ENCODE peak calls at places on chromosomes 4 and X, in six cellular contexts. E, P, V, Y, Q and Z are unnamed samples.

GRCh38 chr4:88613417-88613875 is 21.2 kb downstream of the HERC3 start:
- DNase-seq in V (peak), E (no peak), Q (peak), Y (no peak), P (no peak), Z (no peak)

GRCh38 chr4:181753189-181753588 is 490.0 kb upstream of the TENM3 start:
- DNase-seq in Q (no peak), E (no peak), P (no peak), Y (no peak), V (no peak), Z (no peak)

GRCh38 chrX:72125331-72126047 is 6.2 kb downstream of the RTL5 start:
- DNase-seq in Y (no peak), V (no peak), E (no peak), P (no peak), Q (no peak), Z (no peak)

GRCh38 chrX:55640854-55641253 is 17.7 kb downstream of the FOXR2 start:
- DNase-seq in P (no peak), E (no peak), V (no peak), Q (no peak), Y (no peak), Z (no peak)

GRCh38 chr4:152072001-152072485 is 311.2 kb upstream of the GATB start:
- DNase-seq in E (no peak), Y (no peak), Q (no peak), P (no peak), V (no peak), Z (no peak)

GRCh38 chr4:125319311-125319710 is 4.6 kb downstream of the FAT4 start:
- DNase-seq in Y (no peak), Q (no peak), E (no peak), P (no peak), V (peak), Z (no peak)

GRCh38 chr4:144580421-144580820 is 65.5 kb upstream of the HHIP start:
- DNase-seq in E (no peak), V (no peak), Y (no peak), P (no peak), Q (no peak), Z (no peak)

GRCh38 chr4:566508-567295 is 9.4 kb downstream of the TMEM271 start:
- DNase-seq in V (no peak), Y (no peak), Q (no peak), P (no peak), E (peak), Z (peak)

GRCh38 chr4:55055529-55055928 is 69.9 kb downstream of the KDR start:
- DNase-seq in E (no peak), Q (no peak), Y (no peak), P (no peak), V (no peak), Z (no peak)

GRCh38 chr4:25767877-25768475 is 94.8 kb downstream of the SEL1L3 start:
- DNase-seq in Y (peak), E (peak), P (peak), Q (peak), V (peak), Z (peak)

GRCh38 chrX:79065696-79066095 is 78.8 kb upstream of the GPR174 start:
- DNase-seq in E (no peak), V (no peak), P (no peak), Q (no peak), Y (no peak), Z (no peak)

GRCh38 chrX:71998836-71999509 is 88.3 kb downstream of the NHSL2 start:
- DNase-seq in V (peak), E (peak), Y (peak), Q (peak), P (no peak), Z (peak)

GRCh38 chrX:118325453-118325852 is 20.5 kb upstream of the WDR44 start:
- DNase-seq in P (no peak), V (peak), E (no peak), Y (no peak), Q (no peak), Z (no peak)

GRCh38 chrX:57902633-57903032 is 7.6 kb downstream of the ZXDA start:
- DNase-seq in E (no peak), V (no peak), Q (no peak), Y (no peak), P (no peak), Z (no peak)

GRCh38 chrX:71989768-71990167 is 79.1 kb downstream of the NHSL2 start:
- DNase-seq in Y (no peak), V (peak), P (no peak), E (no peak), Q (no peak), Z (no peak)

DNA sequence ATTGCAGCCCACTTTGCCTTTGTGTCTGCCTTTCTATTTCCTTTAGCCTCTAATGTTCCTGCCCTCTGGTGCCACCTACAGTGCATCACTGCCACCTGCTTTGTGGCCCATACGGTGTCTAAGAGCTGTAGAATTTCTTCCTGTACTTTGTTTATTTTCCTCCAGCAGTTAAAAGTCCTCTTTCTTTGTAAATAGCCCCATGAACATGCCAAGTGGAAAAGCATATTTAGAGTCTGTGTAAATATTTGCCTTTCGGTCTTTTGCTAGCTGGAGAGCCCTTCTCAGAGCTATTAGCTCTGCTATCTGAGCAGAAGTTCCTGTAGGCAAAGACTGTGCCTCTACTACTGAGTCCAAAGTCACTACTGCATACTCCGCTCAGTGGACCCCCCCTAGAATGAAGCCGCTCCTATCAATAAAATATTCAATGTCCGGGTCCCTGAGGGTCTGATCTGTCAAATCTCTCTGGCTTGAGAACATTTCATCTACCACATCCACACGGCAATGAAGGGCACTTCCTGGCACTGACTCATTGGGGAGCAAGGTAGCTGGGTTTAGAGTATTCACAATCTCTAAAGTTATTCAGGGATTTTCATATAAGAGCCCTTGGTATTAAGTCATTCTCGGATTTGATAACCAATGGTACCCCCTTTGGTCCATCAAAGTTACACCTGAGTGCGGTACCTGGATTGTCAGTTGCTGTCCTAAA is 36.3 kb downstream of the SULT1E1 start:
- DNase-seq in Y (no peak), P (peak), Q (no peak), E (no peak), V (peak), Z (no peak)
- TF ChIP-seq CTCF in Y (no peak), P (peak), Q (peak), E (no peak), V (peak), Z (peak)

GRCh38 chrX:38224160-38224559 is 3.5 kb upstream of the SRPX start:
- DNase-seq in E (no peak), V (no peak), Q (no peak), Y (no peak), P (no peak), Z (no peak)

GRCh38 chrX:38221391-38221929 is 789 bp upstream of the SRPX start:
- DNase-seq in P (no peak), Y (no peak), V (no peak), E (no peak), Q (no peak), Z (no peak)

GRCh38 chrX:38216642-38217041 is 4.0 kb downstream of the SRPX start:
- DNase-seq in E (no peak), V (no peak), Q (no peak), P (no peak), Y (no peak), Z (no peak)

GRCh38 chrX:38220936-38221386 is 290 bp upstream of the SRPX start:
- DNase-seq in Q (no peak), Y (no peak), P (no peak), E (no peak), V (peak), Z (no peak)

GRCh38 chrX:38220024-38220935 is at the start of gene SRPX:
- DNase-seq in V (peak), Y (peak), Q (peak), P (no peak), E (peak), Z (peak)
- TF ChIP-seq CTCF in V (peak), Y (peak), Q (peak), P (peak), E (no peak), Z (peak)

GRCh38 chrX:20254712-20255299 is 11.9 kb downstream of the RPS6KA3 start:
- DNase-seq in Q (no peak), V (peak), P (peak), E (no peak), Y (no peak), Z (no peak)

GRCh38 chrX:20252392-20253231 is 14.1 kb downstream of the RPS6KA3 start:
- DNase-seq in E (peak), Q (peak), Y (peak), V (peak), P (no peak), Z (peak)

GRCh38 chrX:20248592-20249192 is 18.0 kb downstream of the RPS6KA3 start:
- DNase-seq in V (no peak), E (no peak), Q (no peak), P (no peak), Y (no peak), Z (no peak)

GRCh38 chrX:20253232-20253543 is 13.5 kb downstream of the RPS6KA3 start:
- DNase-seq in Q (no peak), Y (no peak), P (no peak), V (no peak), E (no peak), Z (no peak)
- TF ChIP-seq CTCF in Q (no peak), Y (no peak), P (no peak), V (no peak), E (no peak), Z (no peak)

DNA sequence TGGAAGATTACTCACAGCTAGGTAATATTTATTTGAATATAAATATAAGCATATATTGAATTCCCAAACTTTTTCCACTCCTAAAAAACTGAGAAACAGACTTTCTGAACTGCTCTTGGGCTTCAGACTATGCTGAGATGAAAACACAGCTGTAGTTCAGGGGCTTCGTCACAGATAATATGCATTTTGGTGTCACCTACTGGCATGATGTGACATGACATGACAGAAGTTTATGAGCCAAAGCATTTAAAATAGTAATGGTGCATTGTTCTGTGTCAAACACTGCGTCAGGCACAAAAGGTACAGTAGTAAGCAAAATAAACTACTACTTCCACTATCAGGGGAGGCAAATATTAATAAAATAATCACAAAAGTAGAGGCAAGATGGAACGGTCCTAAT is 171.3 kb downstream of the BTC start:
- DNase-seq in P (no peak), E (peak), V (peak), Q (peak), Y (peak), Z (peak)
- TF ChIP-seq CTCF in P (no peak), E (peak), V (peak), Q (peak), Y (peak), Z (peak)

GRCh38 chr4:5399790-5400421 is 308.5 kb downstream of the EVC2 start:
- DNase-seq in E (peak), P (no peak), Y (peak), V (peak), Q (peak), Z (no peak)
- TF ChIP-seq CTCF in E (peak), P (peak), Y (peak), V (peak), Q (peak), Z (peak)